ENCODE peak calls at places on chromosomes 5 and 9, in nine cellular contexts. One of them, this sample, is unnamed.

GRCh38 chr5:36744678-36745659 is 131.6 kb upstream of the NIPBL start:
- DNase-seq in mammary epithelial cell: peak; percentile 81
- DNase-seq in activated T-helper 1 cell treated with anti-CD3 and anti-CD28 coated beads, Interleukin-2, amount 50 U/mL, for 16 hours: no peak
- DNase-seq in activated gamma-delta T cell treated with Interleukin-2 at 50 U/mL for 16 hours: peak; percentile 15
- DNase-seq in NCI-H1436: no peak
- DNase-seq in OCI-LY7: peak; percentile 61
- DNase-seq in stimulated activated CD4-positive, alpha-beta T cell treated with anti-CD3 and anti-CD28 coated beads, Interleukin-4, amount 100 ng/mL, for 48 hours: peak; percentile 15
- DNase-seq in HL-60: no peak
- DNase-seq in RCC 7860: peak; percentile 52
- DNase-seq in this sample: peak; percentile 7

GRCh38 chr5:146580237-146580636 is 64.2 kb upstream of the GPR151 start:
- DNase-seq in mammary epithelial cell: no peak
- DNase-seq in activated T-helper 1 cell treated with anti-CD3 and anti-CD28 coated beads, Interleukin-2, amount 50 U/mL, for 16 hours: no peak
- DNase-seq in activated gamma-delta T cell treated with Interleukin-2 at 50 U/mL for 16 hours: no peak
- DNase-seq in NCI-H1436: peak; percentile 3
- DNase-seq in OCI-LY7: no peak
- DNase-seq in stimulated activated CD4-positive, alpha-beta T cell treated with anti-CD3 and anti-CD28 coated beads, Interleukin-4, amount 100 ng/mL, for 48 hours: no peak
- DNase-seq in HL-60: no peak
- DNase-seq in RCC 7860: no peak
- DNase-seq in this sample: no peak

GRCh38 chr9:127793093-127793708 is 7.4 kb downstream of the CDK9 start:
- DNase-seq in mammary epithelial cell: no peak
- DNase-seq in activated T-helper 1 cell treated with anti-CD3 and anti-CD28 coated beads, Interleukin-2, amount 50 U/mL, for 16 hours: no peak
- DNase-seq in activated gamma-delta T cell treated with Interleukin-2 at 50 U/mL for 16 hours: no peak
- DNase-seq in NCI-H1436: no peak
- DNase-seq in OCI-LY7: no peak
- DNase-seq in stimulated activated CD4-positive, alpha-beta T cell treated with anti-CD3 and anti-CD28 coated beads, Interleukin-4, amount 100 ng/mL, for 48 hours: no peak
- DNase-seq in HL-60: no peak
- DNase-seq in RCC 7860: no peak
- DNase-seq in this sample: no peak

GRCh38 chr9:82168585-82168984 is 180.0 kb downstream of the SPATA31D1 start:
- DNase-seq in mammary epithelial cell: peak; percentile 91
- DNase-seq in activated T-helper 1 cell treated with anti-CD3 and anti-CD28 coated beads, Interleukin-2, amount 50 U/mL, for 16 hours: no peak
- DNase-seq in activated gamma-delta T cell treated with Interleukin-2 at 50 U/mL for 16 hours: no peak
- DNase-seq in NCI-H1436: no peak
- DNase-seq in OCI-LY7: peak; percentile 33
- DNase-seq in stimulated activated CD4-positive, alpha-beta T cell treated with anti-CD3 and anti-CD28 coated beads, Interleukin-4, amount 100 ng/mL, for 48 hours: no peak
- DNase-seq in HL-60: no peak
- DNase-seq in RCC 7860: no peak
- DNase-seq in this sample: no peak

GRCh38 chr9:133275105-133276000 is at the start of gene ABO:
- DNase-seq in mammary epithelial cell: no peak
- DNase-seq in activated T-helper 1 cell treated with anti-CD3 and anti-CD28 coated beads, Interleukin-2, amount 50 U/mL, for 16 hours: no peak
- DNase-seq in activated gamma-delta T cell treated with Interleukin-2 at 50 U/mL for 16 hours: no peak
- DNase-seq in NCI-H1436: no peak
- DNase-seq in OCI-LY7: no peak
- DNase-seq in stimulated activated CD4-positive, alpha-beta T cell treated with anti-CD3 and anti-CD28 coated beads, Interleukin-4, amount 100 ng/mL, for 48 hours: no peak
- DNase-seq in HL-60: no peak
- DNase-seq in RCC 7860: no peak
- DNase-seq in this sample: no peak

GRCh38 chr9:113523421-113524141 is 60.1 kb downstream of the RGS3 start:
- DNase-seq in mammary epithelial cell: no peak
- DNase-seq in activated T-helper 1 cell treated with anti-CD3 and anti-CD28 coated beads, Interleukin-2, amount 50 U/mL, for 16 hours: peak; percentile 42
- DNase-seq in activated gamma-delta T cell treated with Interleukin-2 at 50 U/mL for 16 hours: peak; percentile 54
- DNase-seq in NCI-H1436: no peak
- DNase-seq in OCI-LY7: peak; percentile 73
- DNase-seq in stimulated activated CD4-positive, alpha-beta T cell treated with anti-CD3 and anti-CD28 coated beads, Interleukin-4, amount 100 ng/mL, for 48 hours: peak; percentile 50
- DNase-seq in HL-60: peak; percentile 68
- DNase-seq in RCC 7860: no peak
- DNase-seq in this sample: peak; percentile 66

GRCh38 chr5:132055808-132056609 is 4.4 kb upstream of the IL3 start:
- DNase-seq in mammary epithelial cell: no peak
- DNase-seq in activated T-helper 1 cell treated with anti-CD3 and anti-CD28 coated beads, Interleukin-2, amount 50 U/mL, for 16 hours: peak; percentile 19
- DNase-seq in activated gamma-delta T cell treated with Interleukin-2 at 50 U/mL for 16 hours: peak; percentile 56
- DNase-seq in NCI-H1436: no peak
- DNase-seq in OCI-LY7: no peak
- DNase-seq in stimulated activated CD4-positive, alpha-beta T cell treated with anti-CD3 and anti-CD28 coated beads, Interleukin-4, amount 100 ng/mL, for 48 hours: no peak
- DNase-seq in HL-60: no peak
- DNase-seq in RCC 7860: no peak
- DNase-seq in this sample: peak; percentile 40

GRCh38 chr9:125429476-125430160 is 168.0 kb downstream of the GAPVD1 start:
- DNase-seq in mammary epithelial cell: no peak
- DNase-seq in activated T-helper 1 cell treated with anti-CD3 and anti-CD28 coated beads, Interleukin-2, amount 50 U/mL, for 16 hours: no peak
- DNase-seq in activated gamma-delta T cell treated with Interleukin-2 at 50 U/mL for 16 hours: no peak
- DNase-seq in NCI-H1436: no peak
- DNase-seq in OCI-LY7: no peak
- DNase-seq in stimulated activated CD4-positive, alpha-beta T cell treated with anti-CD3 and anti-CD28 coated beads, Interleukin-4, amount 100 ng/mL, for 48 hours: no peak
- DNase-seq in HL-60: no peak
- DNase-seq in RCC 7860: no peak
- DNase-seq in this sample: no peak

GRCh38 chr9:86801246-86801645 is 146.1 kb downstream of the GAS1 start:
- DNase-seq in mammary epithelial cell: no peak
- DNase-seq in activated T-helper 1 cell treated with anti-CD3 and anti-CD28 coated beads, Interleukin-2, amount 50 U/mL, for 16 hours: no peak
- DNase-seq in activated gamma-delta T cell treated with Interleukin-2 at 50 U/mL for 16 hours: no peak
- DNase-seq in NCI-H1436: no peak
- DNase-seq in OCI-LY7: no peak
- DNase-seq in stimulated activated CD4-positive, alpha-beta T cell treated with anti-CD3 and anti-CD28 coated beads, Interleukin-4, amount 100 ng/mL, for 48 hours: no peak
- DNase-seq in HL-60: no peak
- DNase-seq in RCC 7860: no peak
- DNase-seq in this sample: no peak

This sample was measured in CD8-positive, alpha-beta memory T cell.